ENCODE peak calls at places on chromosomes 11 and 22, in nine cellular contexts. G is A172; B is CD4-positive, alpha-beta T cell; X is bronchial epithelial cell; Z is stimulated activated CD4-positive, alpha-beta T cell treated with anti-CD3 and anti-CD28 coated beads, Interleukin-2, amount 100 ng/mL, for 48 hours; A is stimulated activated CD8-positive, alpha-beta memory T cell treated with anti-CD3 and anti-CD28 coated beads, Interleukin-7, amount 100 ng/mL, for 24 hours; D is endothelial cell; E is ELF-1; C is H9. Y is an unnamed sample.

GRCh38 chr11:12787847-12788246 is 113.6 kb downstream of the TEAD1 start:
- DNase-seq in G (peak), B (no peak), X (peak), Z (no peak), A (no peak), D (no peak), E (no peak), C (no peak), Y (no peak)

GRCh38 chr11:29293825-29294224 is 723.0 kb downstream of the KCNA4 start:
- DNase-seq in G (peak), B (no peak), X (peak), Z (no peak), A (no peak), D (no peak), E (no peak), C (no peak), Y (peak)

GRCh38 chr11:70303070-70303469 is 32.6 kb downstream of the PPFIA1 start:
- DNase-seq in G (no peak), B (no peak), X (no peak), Z (no peak), A (no peak), D (no peak), E (no peak), C (no peak), Y (peak)

GRCh38 chr11:41498726-41499125 is 39.3 kb upstream of the LRRC4C start:
- DNase-seq in G (no peak), B (no peak), X (peak), Z (no peak), A (no peak), D (no peak), E (no peak), C (no peak), Y (no peak)

GRCh38 chr22:36546092-36546804 is 17.3 kb upstream of the EIF3D start:
- DNase-seq in G (peak), B (no peak), X (peak), Z (peak), A (no peak), D (peak), E (peak), C (peak), Y (peak)

GRCh38 chr11:71446942-71447688 is 1.1 kb downstream of the DHCR7 start:
- DNase-seq in G (no peak), B (no peak), X (peak), Z (no peak), A (no peak), D (no peak), E (no peak), C (no peak), Y (peak)

GRCh38 chr11:1780700-1781592 is 17.2 kb upstream of the CTSD start:
- DNase-seq in G (no peak), B (no peak), X (no peak), Z (no peak), A (no peak), D (no peak), E (no peak), C (peak), Y (no peak)

GRCh38 chr11:15697437-15698236 is 582.9 kb downstream of the INSC start:
- DNase-seq in G (no peak), B (no peak), X (no peak), Z (no peak), A (no peak), D (no peak), E (no peak), C (no peak), Y (no peak)

GRCh38 chr11:12744831-12745502 is 70.7 kb downstream of the TEAD1 start:
- DNase-seq in G (no peak), B (no peak), X (no peak), Z (no peak), A (no peak), D (no peak), E (peak), C (no peak), Y (no peak)

GRCh38 chr11:75719089-75719638 is 1.5 kb downstream of the MOGAT2 start:
- DNase-seq in G (no peak), B (no peak), X (no peak), Z (no peak), A (no peak), D (no peak), E (no peak), C (no peak), Y (no peak)

Y was measured in AG08395.